ENCODE peak calls at places on chromosomes 2 and 18, in ten cellular contexts. H, X, Q, L, U, I, Z, W, G and O are unnamed samples.

GRCh38 chr2:16365391-16365790 is 300.2 kb downstream of the CYRIA start:
- DNase-seq in Q (no peak), L (no peak), G (no peak), Z (no peak), H (no peak), I (no peak), U (no peak), W (no peak), X (no peak), O (no peak)

GRCh38 chr2:8566788-8567468 is 114.9 kb upstream of the ID2 start:
- DNase-seq in U (no peak), I (peak; percentile 41), Z (no peak), W (no peak), G (no peak), H (peak; percentile 10), Q (no peak), X (peak; percentile 38), L (no peak), O (no peak)

GRCh38 chr2:177763532-177764265 is 308.9 kb downstream of the PDE11A start:
- DNase-seq in U (peak; percentile 51), H (peak; percentile 62), Z (peak; percentile 72), X (peak; percentile 77), Q (peak; percentile 45), L (peak; percentile 79), W (peak; percentile 58), I (peak; percentile 88), G (peak; percentile 67), O (peak; percentile 2)

GRCh38 chr18:41754332-41754731 is 200.7 kb upstream of the PIK3C3 start:
- DNase-seq in U (no peak), H (no peak), G (no peak), Q (no peak), W (no peak), I (no peak), Z (no peak), L (no peak), X (no peak), O (no peak)

GRCh38 chr2:10762651-10763460 is 41.4 kb downstream of the ATP6V1C2 start:
- DNase-seq in G (no peak), L (no peak), I (peak; percentile 76), Z (peak; percentile 8), U (no peak), Q (no peak), W (peak; percentile 7), H (no peak), X (no peak), O (no peak)

GRCh38 chr18:27276479-27276878 is 91.4 kb upstream of the CHST9 start:
- DNase-seq in H (no peak), Q (no peak), I (no peak), L (no peak), W (no peak), U (no peak), X (no peak), Z (no peak), G (no peak), O (no peak)

GRCh38 chr2:208466133-208466919 is 59.7 kb downstream of the PTH2R start:
- DNase-seq in G (no peak), W (peak; percentile 0), U (no peak), H (no peak), Z (peak; percentile 44), L (no peak), Q (peak; percentile 24), I (no peak), X (no peak), O (no peak)

GRCh38 chr18:55264108-55264507 is 304.8 kb upstream of the CCDC68 start:
- DNase-seq in H (no peak), Z (no peak), U (no peak), W (peak; percentile 26), I (no peak), G (no peak), L (no peak), X (no peak), Q (no peak), O (no peak)

GRCh38 chr2:234492687-234493086 is 4.2 kb downstream of the ARL4C start:
- DNase-seq in W (no peak), Z (no peak), I (no peak), Q (no peak), X (no peak), G (no peak), L (no peak), H (no peak), U (no peak), O (no peak)

GRCh38 chr2:20542761-20543578 is 96.1 kb downstream of the RHOB start:
- DNase-seq in I (peak; percentile 47), Q (no peak), L (no peak), G (peak; percentile 59), Z (no peak), X (no peak), H (no peak), U (no peak), W (no peak), O (no peak)

DNA sequence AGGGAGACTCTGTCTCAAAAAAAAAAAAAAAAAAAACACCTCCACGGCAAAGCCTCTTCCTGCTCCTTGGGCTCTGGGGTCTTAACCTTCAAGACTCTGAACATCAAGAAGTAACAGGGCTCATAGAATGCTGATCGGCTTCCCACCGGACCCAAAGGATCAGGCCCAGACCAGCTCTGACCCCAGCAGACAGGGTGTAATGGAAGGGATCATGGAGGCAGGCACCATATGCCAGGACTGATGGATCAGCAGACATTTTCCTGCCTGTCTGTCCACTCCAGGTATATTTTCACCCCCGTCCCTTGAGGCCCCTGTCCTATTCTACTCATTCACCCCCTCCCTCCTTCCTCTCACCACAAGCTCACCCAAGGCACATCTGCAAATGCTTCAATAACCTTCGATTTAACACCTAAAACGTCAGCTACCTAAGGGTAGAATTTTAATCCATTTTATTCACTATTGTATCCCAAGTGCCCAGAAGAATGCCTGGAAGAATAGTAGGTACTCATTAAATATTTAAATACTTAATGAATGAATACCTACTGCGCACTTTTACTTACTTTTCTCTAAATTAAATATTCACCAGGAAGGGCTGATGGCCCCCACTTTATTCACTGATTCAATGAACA is 4.6 kb upstream of the SPEG start:
- DNase-seq in U (no peak), H (no peak), L (no peak), G (no peak), Q (no peak), I (no peak), W (no peak), X (peak; percentile 73), Z (no peak), O (no peak)
- TF ChIP-seq POLR2A in U (no peak), H (no peak), L (no peak), G (no peak), Q (no peak), I (no peak), W (no peak), X (peak; percentile 31), Z (no peak), O (no peak)

DNA sequence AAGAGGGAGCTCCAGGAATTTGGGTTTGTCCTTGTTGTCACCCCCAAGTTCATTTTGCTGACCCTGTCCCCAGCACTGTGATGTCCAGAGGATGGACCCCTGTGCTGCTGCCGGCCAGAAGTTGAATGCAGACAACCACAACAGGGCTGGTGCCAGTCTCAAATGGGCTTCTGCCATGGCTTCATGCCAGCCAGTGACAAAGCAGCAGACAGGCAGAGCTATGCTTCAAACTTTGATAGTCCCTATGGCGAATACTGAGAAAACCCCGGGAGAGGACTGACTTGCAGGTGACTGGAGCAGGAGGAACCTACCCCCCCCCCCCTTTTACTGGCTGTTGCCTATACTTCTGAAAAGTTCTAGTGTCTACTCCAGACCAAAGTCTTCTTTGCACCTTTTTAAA is 3.2 kb downstream of the SMAD7 start:
- DNase-seq in Q (no peak), H (no peak), Z (no peak), I (no peak), W (no peak), L (peak; percentile 48), U (no peak), G (no peak), X (no peak), O (no peak)
- H3K4me3 ChIP-seq in Q (peak overlapping the region; percentile 80), H (peak overlapping the region; percentile 90), Z (no peak overlapping the region), I (peak overlapping the region; percentile 84), W (peak overlapping the region; percentile 99), L (peak overlapping the region; percentile 87), U (peak overlapping the region; percentile 78), G (peak overlapping the region; percentile 71), X (peak overlapping the region; percentile 95), O (peak overlapping the region; percentile 91)

GRCh38 chr2:60531638-60532216 is 21.7 kb downstream of the BCL11A start:
- DNase-seq in I (no peak), Q (no peak), Z (no peak), W (no peak), H (peak; percentile 55), X (peak; percentile 55), L (no peak), G (no peak), U (no peak), O (no peak)

GRCh38 chr2:60530660-60531276 is 22.7 kb downstream of the BCL11A start:
- DNase-seq in Q (no peak), H (peak; percentile 87), U (no peak), Z (no peak), W (no peak), X (peak; percentile 85), G (peak; percentile 36), I (no peak), L (peak; percentile 94), O (no peak)

GRCh38 chr2:60533114-60534033 is 20.1 kb downstream of the BCL11A start:
- DNase-seq in I (no peak), U (no peak), W (peak; percentile 89), Z (no peak), G (no peak), L (no peak), Q (no peak), X (no peak), H (no peak), O (no peak)

GRCh38 chr2:60534034-60534393 is 19.4 kb downstream of the BCL11A start:
- DNase-seq in I (no peak), W (no peak), L (no peak), Q (no peak), U (no peak), X (no peak), H (no peak), Z (no peak), G (no peak), O (no peak)

GRCh38 chr2:60532421-60532820 is 21.0 kb downstream of the BCL11A start:
- DNase-seq in L (no peak), H (no peak), Q (no peak), G (no peak), X (no peak), Z (no peak), W (no peak), I (no peak), U (no peak), O (no peak)
- H3K27ac ChIP-seq in L (peak overlapping the region; percentile 79), H (peak overlapping the region; percentile 68), Q (no peak overlapping the region), G (no peak overlapping the region), X (peak overlapping the region; percentile 70), Z (no peak overlapping the region), W (no peak overlapping the region), I (peak overlapping the region; percentile 52), U (no peak overlapping the region), O (peak overlapping the region; percentile 88)

DNA sequence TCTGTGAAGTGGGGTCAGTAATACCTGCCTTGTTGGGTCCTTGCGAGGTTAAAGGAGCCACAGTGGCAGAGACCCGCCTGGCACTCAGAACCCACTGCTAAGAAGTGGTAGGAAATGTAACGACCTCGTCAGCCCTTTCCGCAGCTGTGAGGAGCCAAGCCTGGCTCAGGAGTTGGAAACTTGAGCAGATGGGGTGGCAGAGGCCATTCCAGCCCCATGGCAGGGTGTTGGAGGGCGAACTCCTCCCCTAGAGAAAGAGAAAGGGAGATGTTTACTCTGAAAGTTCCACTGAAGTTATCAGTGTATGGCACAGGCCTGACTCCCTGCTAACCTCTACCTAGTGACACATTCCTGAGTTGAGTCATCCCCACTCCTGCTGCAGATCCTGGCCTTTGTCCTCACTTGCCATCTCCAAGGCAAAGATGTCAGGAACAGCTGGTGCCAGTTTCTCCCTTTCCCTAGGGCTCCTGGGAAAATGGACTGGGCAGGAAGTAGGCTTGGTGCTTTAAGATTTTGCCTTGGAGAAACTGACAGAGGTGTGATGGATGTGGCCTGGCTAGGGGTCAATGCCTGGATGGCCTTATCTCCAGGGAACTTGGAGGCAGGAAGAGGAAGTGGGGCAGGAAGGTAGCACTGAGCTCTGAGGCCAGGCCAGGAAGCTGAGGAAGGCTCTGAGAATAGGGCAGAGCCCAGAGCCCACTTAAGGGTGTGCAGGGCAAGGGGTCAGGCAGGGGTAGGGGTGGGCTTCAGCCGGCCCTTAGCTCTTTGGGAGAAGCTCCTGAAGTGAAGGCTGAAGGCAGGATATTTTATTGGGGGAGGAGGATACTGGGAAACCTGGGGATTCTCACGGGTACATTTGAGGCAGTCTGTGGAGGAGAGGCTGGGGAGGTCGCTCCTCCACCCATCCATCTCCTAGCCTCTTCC is 888 bp downstream of the VAMP5 start:
- DNase-seq in U (no peak), Z (no peak), I (no peak), Q (peak; percentile 62), H (no peak), G (peak; percentile 42), W (peak; percentile 63), L (peak; percentile 54), X (peak; percentile 77), O (no peak)
- TF ChIP-seq POLR2A in U (no peak), Z (no peak), I (no peak), Q (no peak), H (no peak), G (peak; percentile 13), W (no peak), L (no peak), X (no peak), O (no peak)